ENCODE peak calls at places on chromosomes 3 and 15, in five cellular contexts. X is germinal center, F is T-cell, V is left kidney, K is HFFc6. L is an unnamed sample.

GRCh38 chr15:62503451-62503850 is 338.4 kb upstream of the C2CD4B start:
- DNase-seq in V (peak), F (no peak), X (no peak), K (no peak), L (no peak)

GRCh38 chr3:194549853-194550252 is 63.1 kb upstream of the ATP13A3 start:
- DNase-seq in F (no peak), K (no peak), X (no peak), V (no peak), L (no peak)

GRCh38 chr3:10361375-10361774 is 40.5 kb upstream of the SEC13 start:
- DNase-seq in K (no peak), X (no peak), V (peak), F (no peak), L (no peak)

GRCh38 chr3:136381051-136381450 is 130.9 kb downstream of the PCCB start:
- DNase-seq in V (no peak), F (no peak), K (no peak), X (no peak), L (no peak)

GRCh38 chr15:88900309-88900981 is 5.1 kb upstream of the HAPLN3 start:
- DNase-seq in V (no peak), F (no peak), X (no peak), K (peak), L (no peak)

GRCh38 chr15:74978503-74978902 is 16.9 kb upstream of the SCAMP5 start:
- DNase-seq in V (no peak), K (no peak), F (no peak), X (no peak), L (no peak)

GRCh38 chr3:41630017-41630416 is 331.9 kb downstream of the ULK4 start:
- DNase-seq in V (no peak), X (no peak), K (no peak), F (no peak), L (no peak)

GRCh38 chr3:47780727-47781325 is 867 bp downstream of the SMARCC1 start:
- DNase-seq in V (no peak), K (peak), X (no peak), F (no peak), L (no peak)

GRCh38 chr3:13451301-13451673 is 28.8 kb upstream of the HDAC11 start:
- DNase-seq in F (no peak), K (peak), X (no peak), V (no peak), L (no peak)

GRCh38 chr15:80831192-80831591 is 52.0 kb downstream of the CEMIP start:
- DNase-seq in F (no peak), K (no peak), V (no peak), X (no peak), L (no peak)

GRCh38 chr3:38117163-38117716 is 19.7 kb downstream of the ACAA1 start:
- DNase-seq in X (no peak), F (no peak), K (no peak), V (no peak), L (no peak)

GRCh38 chr15:39784125-39784524 is 1.5 kb upstream of the FSIP1 start:
- DNase-seq in K (peak), F (no peak), V (no peak), X (no peak), L (no peak)

GRCh38 chr3:146090521-146090920 is 70.5 kb downstream of the PLOD2 start:
- DNase-seq in F (no peak), K (no peak), V (no peak), X (no peak), L (no peak)

GRCh38 chr3:183766745-183767606 is 58.4 kb downstream of the MAP6D1 start:
- DNase-seq in X (peak), K (peak), V (peak), F (peak), L (peak)

GRCh38 chr15:100779331-100780207 is 100.1 kb upstream of the ALDH1A3 start:
- DNase-seq in V (no peak), F (no peak), X (no peak), K (no peak), L (no peak)

GRCh38 chr15:100124361-100124760 is 217.4 kb downstream of the ADAMTS17 start:
- DNase-seq in F (no peak), K (no peak), V (no peak), X (no peak), L (no peak)

GRCh38 chr3:52891164-52891563 is 6.2 kb downstream of the STIMATE start:
- DNase-seq in F (no peak), V (peak), K (no peak), X (no peak), L (no peak)

GRCh38 chr3:70309591-70309990 is 2.8 kb downstream of the MDFIC2 start:
- DNase-seq in K (no peak), V (no peak), F (no peak), X (no peak), L (no peak)

GRCh38 chr3:182740710-182741109 is 52.6 kb upstream of the ATP11B start:
- DNase-seq in F (no peak), X (no peak), V (peak), K (no peak), L (no peak)

GRCh38 chr3:105821433-105821832 is 47.4 kb downstream of the CBLB start:
- DNase-seq in V (no peak), F (no peak), X (no peak), K (no peak), L (no peak)

GRCh38 chr15:43104426-43104825 is 1.4 kb downstream of the UBR1 start:
- DNase-seq in K (no peak), X (no peak), V (no peak), F (no peak), L (no peak)

GRCh38 chr15:89374116-89375004 is 39.7 kb upstream of the POLG start:
- DNase-seq in K (no peak), V (no peak), F (no peak), X (no peak), L (no peak)

L was measured in iPS DF 19.7.